ENCODE peak calls at places on chromosome 21, in five cellular contexts. One of them, this sample, is unnamed.
A peak's percentile ranks its signal among the peaks of the same experiment; 100 is the strongest.

GRCh38 chr21:37753122-37753599 is 163.1 kb downstream of the KCNJ6 start:
- DNase-seq in H1: no peak
- DNase-seq in fibroblast of pulmonary artery: no peak
- DNase-seq in endothelial cell: no peak
- DNase-seq in heart right ventricle: no peak
- DNase-seq in this sample: no peak

GRCh38 chr21:31908106-31909031 is 35.5 kb downstream of the HUNK start:
- DNase-seq in endothelial cell: no peak
- DNase-seq in H1: peak; percentile 72
- DNase-seq in heart right ventricle: no peak
- DNase-seq in fibroblast of pulmonary artery: no peak
- DNase-seq in this sample: no peak

GRCh38 chr21:32749662-32750061 is 21.8 kb upstream of the SYNJ1 start:
- DNase-seq in H1: no peak
- DNase-seq in endothelial cell: no peak
- DNase-seq in fibroblast of pulmonary artery: no peak
- DNase-seq in heart right ventricle: no peak
- DNase-seq in this sample: no peak

GRCh38 chr21:20999567-21000169 is 1.5 kb downstream of the NCAM2 start:
- DNase-seq in heart right ventricle: peak; percentile 34
- DNase-seq in endothelial cell: peak; percentile 62
- DNase-seq in fibroblast of pulmonary artery: peak; percentile 71
- DNase-seq in H1: peak; percentile 70
- DNase-seq in this sample: no peak

GRCh38 chr21:24829397-24829796 is 777.9 kb downstream of the MRPL39 start:
- DNase-seq in fibroblast of pulmonary artery: no peak
- DNase-seq in H1: no peak
- DNase-seq in endothelial cell: no peak
- DNase-seq in heart right ventricle: no peak
- DNase-seq in this sample: no peak

GRCh38 chr21:18244721-18245486 is at the start of gene CHODL:
- DNase-seq in endothelial cell: peak; percentile 30
- DNase-seq in H1: peak; percentile 59
- DNase-seq in fibroblast of pulmonary artery: no peak
- DNase-seq in heart right ventricle: no peak
- DNase-seq in this sample: peak; percentile 22

GRCh38 chr21:17146426-17146825 is 366.4 kb upstream of the CXADR start:
- DNase-seq in fibroblast of pulmonary artery: no peak
- DNase-seq in heart right ventricle: no peak
- DNase-seq in endothelial cell: no peak
- DNase-seq in H1: no peak
- DNase-seq in this sample: no peak

GRCh38 chr21:14982336-14982735 is 82.5 kb downstream of the NRIP1 start:
- DNase-seq in heart right ventricle: no peak
- DNase-seq in fibroblast of pulmonary artery: no peak
- DNase-seq in endothelial cell: no peak
- DNase-seq in H1: no peak
- DNase-seq in this sample: no peak

GRCh38 chr21:16563795-16564194 is 834.0 kb downstream of the USP25 start:
- DNase-seq in H1: peak; percentile 51
- DNase-seq in fibroblast of pulmonary artery: peak; percentile 53
- DNase-seq in heart right ventricle: no peak
- DNase-seq in endothelial cell: no peak
- DNase-seq in this sample: no peak

GRCh38 chr21:33554236-33554981 is 11.6 kb downstream of the SON start:
- DNase-seq in H1: no peak
- DNase-seq in fibroblast of pulmonary artery: no peak
- DNase-seq in endothelial cell: no peak
- DNase-seq in heart right ventricle: no peak
- DNase-seq in this sample: no peak

GRCh38 chr21:43737158-43737950 is 18.4 kb downstream of the PDXK start:
- DNase-seq in H1: no peak
- DNase-seq in fibroblast of pulmonary artery: no peak
- DNase-seq in heart right ventricle: no peak
- DNase-seq in endothelial cell: no peak
- DNase-seq in this sample: no peak

GRCh38 chr21:34890724-34891609 is 158.1 kb downstream of the RUNX1 start:
- DNase-seq in heart right ventricle: peak; percentile 25
- DNase-seq in fibroblast of pulmonary artery: peak; percentile 47
- DNase-seq in H1: peak; percentile 67
- DNase-seq in endothelial cell: peak; percentile 45
- DNase-seq in this sample: no peak
- TF ChIP-seq CTCF in heart right ventricle: no peak
- TF ChIP-seq CTCF in fibroblast of pulmonary artery: no peak
- TF ChIP-seq CTCF in H1: no peak
- TF ChIP-seq CTCF in endothelial cell: no peak
- TF ChIP-seq CTCF in this sample: no peak

GRCh38 chr21:42278750-42279149 is 36.5 kb downstream of the TFF3 start:
- DNase-seq in fibroblast of pulmonary artery: no peak
- DNase-seq in endothelial cell: no peak
- DNase-seq in H1: no peak
- DNase-seq in heart right ventricle: no peak
- DNase-seq in this sample: no peak

GRCh38 chr21:42279341-42279871 is 35.8 kb downstream of the TFF3 start:
- DNase-seq in H1: no peak
- DNase-seq in endothelial cell: no peak
- DNase-seq in heart right ventricle: no peak
- DNase-seq in fibroblast of pulmonary artery: no peak
- DNase-seq in this sample: no peak

GRCh38 chr21:42277593-42277992 is 37.6 kb downstream of the TFF3 start:
- DNase-seq in heart right ventricle: no peak
- DNase-seq in H1: no peak
- DNase-seq in fibroblast of pulmonary artery: no peak
- DNase-seq in endothelial cell: no peak
- DNase-seq in this sample: no peak

GRCh38 chr21:42276076-42276475 is 39.1 kb downstream of the TFF3 start:
- DNase-seq in endothelial cell: no peak
- DNase-seq in H1: no peak
- DNase-seq in fibroblast of pulmonary artery: no peak
- DNase-seq in heart right ventricle: no peak
- DNase-seq in this sample: no peak

DNA sequence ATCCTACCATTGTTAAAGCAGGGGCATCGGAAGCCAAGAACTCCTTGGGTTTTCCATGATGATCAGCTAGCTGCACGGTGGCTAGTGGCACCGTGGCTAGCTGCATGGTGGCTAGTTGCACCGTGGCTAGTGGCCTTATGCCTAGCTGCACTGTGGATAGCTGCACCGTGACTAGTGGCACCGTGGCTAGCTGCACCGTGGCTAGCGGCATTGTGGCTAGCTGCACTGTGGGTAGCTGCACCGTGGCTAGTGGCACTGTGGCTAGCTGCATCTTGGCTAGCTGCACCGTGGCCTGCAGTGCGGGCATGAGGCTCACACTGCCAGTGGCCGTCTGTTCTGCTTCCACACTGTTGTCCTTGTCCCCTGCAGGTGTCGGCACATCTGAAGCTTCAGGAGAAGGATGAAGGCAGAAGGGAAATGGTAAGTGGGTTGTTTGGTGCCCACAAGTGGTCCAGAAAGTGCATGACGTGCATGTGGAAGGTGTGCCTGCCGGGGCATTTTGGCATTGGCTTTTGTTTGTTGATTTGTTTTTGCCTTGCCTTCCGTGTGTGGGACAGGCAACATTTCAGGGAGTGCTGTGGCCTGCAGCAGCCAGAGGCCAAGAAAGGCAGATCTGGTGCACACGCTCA is 38.6 kb downstream of the TFF3 start:
- DNase-seq in fibroblast of pulmonary artery: no peak
- DNase-seq in H1: no peak
- DNase-seq in heart right ventricle: no peak
- DNase-seq in endothelial cell: no peak
- DNase-seq in this sample: no peak
- TF ChIP-seq CTCF in fibroblast of pulmonary artery: peak; percentile 19
- TF ChIP-seq CTCF in H1: no peak
- TF ChIP-seq CTCF in heart right ventricle: no peak
- TF ChIP-seq CTCF in endothelial cell: no peak
- TF ChIP-seq CTCF in this sample: no peak

GRCh38 chr21:38875694-38876492 is 70.2 kb downstream of the ETS2 start:
- DNase-seq in fibroblast of pulmonary artery: peak; percentile 86
- DNase-seq in heart right ventricle: no peak
- DNase-seq in H1: no peak
- DNase-seq in endothelial cell: no peak
- DNase-seq in this sample: no peak

GRCh38 chr21:38869196-38869595 is 63.5 kb downstream of the ETS2 start:
- DNase-seq in endothelial cell: no peak
- DNase-seq in H1: no peak
- DNase-seq in heart right ventricle: no peak
- DNase-seq in fibroblast of pulmonary artery: no peak
- DNase-seq in this sample: no peak

DNA sequence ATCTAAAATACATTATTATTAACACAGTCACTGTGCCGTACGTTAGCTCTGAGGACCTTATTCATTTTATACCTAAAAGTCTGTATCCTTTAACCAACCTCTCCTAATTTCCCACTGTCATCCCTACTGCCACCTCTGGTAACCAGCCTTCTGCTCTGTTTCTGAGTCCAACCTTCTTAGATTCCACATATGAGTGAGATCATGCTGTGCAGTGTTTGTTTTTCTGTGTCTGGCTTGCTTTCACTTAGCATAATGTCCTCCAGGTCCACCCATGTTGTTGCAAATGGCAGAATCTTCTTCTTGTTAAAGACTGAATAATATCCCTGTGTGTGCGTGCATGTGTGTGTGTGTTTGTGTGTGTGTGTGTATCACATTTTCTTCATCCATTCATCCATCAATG is 64.2 kb downstream of the ETS2 start:
- DNase-seq in fibroblast of pulmonary artery: no peak
- DNase-seq in H1: no peak
- DNase-seq in heart right ventricle: no peak
- DNase-seq in endothelial cell: no peak
- DNase-seq in this sample: no peak
- TF ChIP-seq CTCF in fibroblast of pulmonary artery: no peak
- TF ChIP-seq CTCF in H1: no peak
- TF ChIP-seq CTCF in heart right ventricle: no peak
- TF ChIP-seq CTCF in endothelial cell: no peak
- TF ChIP-seq CTCF in this sample: no peak

GRCh38 chr21:45167796-45168222 is 93.4 kb downstream of the ADARB1 start:
- DNase-seq in fibroblast of pulmonary artery: peak; percentile 78
- DNase-seq in heart right ventricle: no peak
- DNase-seq in endothelial cell: no peak
- DNase-seq in H1: no peak
- DNase-seq in this sample: no peak
- TF ChIP-seq CTCF in fibroblast of pulmonary artery: peak; percentile 3
- TF ChIP-seq CTCF in heart right ventricle: no peak
- TF ChIP-seq CTCF in endothelial cell: no peak
- TF ChIP-seq CTCF in H1: no peak
- TF ChIP-seq CTCF in this sample: no peak

GRCh38 chr21:34635307-34635706 is 20.4 kb upstream of the RCAN1 start:
- DNase-seq in heart right ventricle: no peak
- DNase-seq in fibroblast of pulmonary artery: no peak
- DNase-seq in endothelial cell: peak; percentile 18
- DNase-seq in H1: peak; percentile 77
- DNase-seq in this sample: no peak
- TF ChIP-seq CTCF in heart right ventricle: peak; percentile 42
- TF ChIP-seq CTCF in fibroblast of pulmonary artery: peak; percentile 38
- TF ChIP-seq CTCF in endothelial cell: no peak
- TF ChIP-seq CTCF in H1: peak; percentile 69
- TF ChIP-seq CTCF in this sample: peak; percentile 25

GRCh38 chr21:41166947-41167346 is 1.0 kb upstream of the BACE2 start:
- DNase-seq in fibroblast of pulmonary artery: no peak
- DNase-seq in endothelial cell: no peak
- DNase-seq in heart right ventricle: peak; percentile 39
- DNase-seq in H1: no peak
- DNase-seq in this sample: no peak

GRCh38 chr21:41167348-41168342 is at the start of gene BACE2:
- DNase-seq in H1: peak; percentile 84
- DNase-seq in fibroblast of pulmonary artery: peak; percentile 74
- DNase-seq in heart right ventricle: peak; percentile 87
- DNase-seq in endothelial cell: peak; percentile 79
- DNase-seq in this sample: no peak

GRCh38 chr21:41169701-41170100 is 1.7 kb downstream of the BACE2 start:
- DNase-seq in heart right ventricle: no peak
- DNase-seq in H1: no peak
- DNase-seq in fibroblast of pulmonary artery: no peak
- DNase-seq in endothelial cell: no peak
- DNase-seq in this sample: no peak

GRCh38 chr21:41169258-41169576 is 1.3 kb downstream of the BACE2 start:
- DNase-seq in endothelial cell: no peak
- DNase-seq in heart right ventricle: no peak
- DNase-seq in fibroblast of pulmonary artery: no peak
- DNase-seq in H1: no peak
- DNase-seq in this sample: no peak

GRCh38 chr21:41168391-41169257 is 664 bp downstream of the BACE2 start:
- DNase-seq in H1: peak; percentile 63
- DNase-seq in heart right ventricle: peak; percentile 45
- DNase-seq in fibroblast of pulmonary artery: peak; percentile 65
- DNase-seq in endothelial cell: peak; percentile 53
- DNase-seq in this sample: no peak
- TF ChIP-seq CTCF in H1: no peak
- TF ChIP-seq CTCF in heart right ventricle: no peak
- TF ChIP-seq CTCF in fibroblast of pulmonary artery: no peak
- TF ChIP-seq CTCF in endothelial cell: no peak
- TF ChIP-seq CTCF in this sample: no peak

DNA sequence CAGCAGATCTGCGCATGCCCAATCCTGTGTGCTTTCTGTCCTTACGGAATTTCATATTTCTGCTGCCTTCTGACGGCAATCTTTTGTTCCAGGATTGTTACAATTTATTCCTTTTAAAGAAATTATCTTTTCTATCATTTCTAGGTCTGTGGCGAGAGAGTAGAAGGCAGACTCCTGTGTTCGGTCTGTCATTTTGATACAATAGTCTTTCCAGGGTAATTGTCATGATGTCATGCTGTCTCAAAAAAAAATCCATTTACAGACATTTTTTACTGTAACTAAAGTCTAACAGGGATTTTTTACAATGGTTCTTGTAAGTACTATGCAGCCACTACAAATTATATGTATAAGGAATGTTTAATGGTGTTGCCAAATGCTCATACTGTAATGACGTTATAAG is 9.0 kb upstream of the KRTAP7-1 start:
- DNase-seq in H1: no peak
- DNase-seq in endothelial cell: no peak
- DNase-seq in heart right ventricle: no peak
- DNase-seq in fibroblast of pulmonary artery: no peak
- DNase-seq in this sample: no peak
- TF ChIP-seq CTCF in H1: no peak
- TF ChIP-seq CTCF in endothelial cell: no peak
- TF ChIP-seq CTCF in heart right ventricle: no peak
- TF ChIP-seq CTCF in fibroblast of pulmonary artery: no peak
- TF ChIP-seq CTCF in this sample: no peak

This sample was measured in D721Med.